ENCODE peak calls at places on chromosomes 5 and 9, in four cellular contexts. S is NCI-H1092 treated with DMSO at 0.1 percent for 48 hours, A is colonic mucosa, C is left cardiac atrium. U is an unnamed sample.

GRCh38 chr5:162434311-162434710 is 366.7 kb downstream of the GABRG2 start:
- DNase-seq in S (no peak), A (no peak), C (no peak), U (no peak)

GRCh38 chr5:166505546-166505945 is 1785.9 kb upstream of the WWC1 start:
- DNase-seq in S (peak), A (no peak), C (no peak), U (no peak)

GRCh38 chr5:138258704-138259285 is 15.6 kb downstream of the GFRA3 start:
- DNase-seq in S (no peak), A (no peak), C (no peak), U (no peak)

GRCh38 chr5:16518606-16519005 is 53.0 kb upstream of the ZNF622 start:
- DNase-seq in S (no peak), A (no peak), C (no peak), U (no peak)

GRCh38 chr5:95863383-95863757 is 40.8 kb upstream of the GLRX start:
- DNase-seq in S (no peak), A (peak), C (no peak), U (no peak)

GRCh38 chr5:55597014-55597981 is 62.5 kb upstream of the PLPP1 start:
- DNase-seq in S (no peak), A (peak), C (peak), U (no peak)

GRCh38 chr9:88076286-88077070 is 61.8 kb downstream of the SPATA31C2 start:
- DNase-seq in S (peak), A (peak), C (peak), U (no peak)

GRCh38 chr9:101601904-101602765 is 7.4 kb upstream of the PPP3R2 start:
- DNase-seq in S (peak), A (peak), C (no peak), U (peak)

GRCh38 chr5:62144395-62145022 is 161.5 kb upstream of the KIF2A start:
- DNase-seq in S (peak), A (no peak), C (no peak), U (no peak)

GRCh38 chr5:122228728-122229392 is 83.2 kb upstream of the SNCAIP start:
- DNase-seq in S (no peak), A (no peak), C (no peak), U (no peak)